ENCODE peak calls at places on chromosome 19, in four cellular contexts. R, E, F and Y are unnamed samples. For H3K4me1, the result is how much of the 10 kb centered on the place peaks cover.

GRCh38 chr19:13823256-13823655 is 28.0 kb downstream of the ZSWIM4 start:
- DNase-seq in R (no peak), E (no peak), F (no peak), Y (no peak)

GRCh38 chr19:48772503-48772953 is 17.2 kb downstream of the FGF21 start:
- DNase-seq in R (no peak), E (peak), F (no peak), Y (peak)

GRCh38 chr19:5957132-5957531 is 20.8 kb downstream of the RANBP3 start:
- DNase-seq in R (no peak), E (no peak), F (no peak), Y (no peak)

GRCh38 chr19:48845384-48845783 is 9.1 kb upstream of the HSD17B14 start:
- DNase-seq in R (no peak), E (no peak), F (no peak), Y (no peak)

GRCh38 chr19:14686411-14686810 is 3.4 kb upstream of the ZNF333 start:
- DNase-seq in R (peak), E (peak), F (no peak), Y (peak)

GRCh38 chr19:57192064-57192395 is 730 bp downstream of the ZNF264 start:
- DNase-seq in R (no peak), E (no peak), F (no peak), Y (no peak)

GRCh38 chr19:33715462-33715861 is 81.2 kb upstream of the KCTD15 start:
- DNase-seq in R (no peak), E (no peak), F (no peak), Y (no peak)

GRCh38 chr19:5125797-5126497 is 157.0 kb downstream of the KDM4B start:
- DNase-seq in R (no peak), E (no peak), F (no peak), Y (no peak)

GRCh38 chr19:5447700-5448311 is 7.4 kb upstream of the ZNRF4 start:
- DNase-seq in R (no peak), E (no peak), F (no peak), Y (no peak)

GRCh38 chr19:33386361-33386858 is 12.9 kb downstream of the CEBPG start:
- DNase-seq in R (no peak), E (no peak), F (no peak), Y (no peak)

GRCh38 chr19:54451331-54451871 is 2.4 kb downstream of the LENG8 start:
- DNase-seq in R (no peak), E (no peak), F (no peak), Y (no peak)

GRCh38 chr19:29944415-29945012 is 2.5 kb downstream of the URI1 start:
- DNase-seq in R (no peak), E (no peak), F (no peak), Y (no peak)

GRCh38 chr19:56953411-56953810 is 112.9 kb upstream of the PEG3 start:
- DNase-seq in R (no peak), E (no peak), F (no peak), Y (no peak)

GRCh38 chr19:2227415-2228156 is 8.5 kb downstream of the PLEKHJ1 start:
- DNase-seq in R (no peak), E (no peak), F (no peak), Y (no peak)

GRCh38 chr19:2224754-2225349 is 11.3 kb downstream of the PLEKHJ1 start:
- DNase-seq in R (no peak), E (no peak), F (no peak), Y (no peak)

GRCh38 chr19:2226840-2227360 is 9.2 kb downstream of the PLEKHJ1 start:
- DNase-seq in R (no peak), E (no peak), F (no peak), Y (no peak)

GRCh38 chr19:2225415-2226050 is 10.6 kb downstream of the PLEKHJ1 start:
- DNase-seq in R (no peak), E (no peak), F (no peak), Y (no peak)

DNA sequence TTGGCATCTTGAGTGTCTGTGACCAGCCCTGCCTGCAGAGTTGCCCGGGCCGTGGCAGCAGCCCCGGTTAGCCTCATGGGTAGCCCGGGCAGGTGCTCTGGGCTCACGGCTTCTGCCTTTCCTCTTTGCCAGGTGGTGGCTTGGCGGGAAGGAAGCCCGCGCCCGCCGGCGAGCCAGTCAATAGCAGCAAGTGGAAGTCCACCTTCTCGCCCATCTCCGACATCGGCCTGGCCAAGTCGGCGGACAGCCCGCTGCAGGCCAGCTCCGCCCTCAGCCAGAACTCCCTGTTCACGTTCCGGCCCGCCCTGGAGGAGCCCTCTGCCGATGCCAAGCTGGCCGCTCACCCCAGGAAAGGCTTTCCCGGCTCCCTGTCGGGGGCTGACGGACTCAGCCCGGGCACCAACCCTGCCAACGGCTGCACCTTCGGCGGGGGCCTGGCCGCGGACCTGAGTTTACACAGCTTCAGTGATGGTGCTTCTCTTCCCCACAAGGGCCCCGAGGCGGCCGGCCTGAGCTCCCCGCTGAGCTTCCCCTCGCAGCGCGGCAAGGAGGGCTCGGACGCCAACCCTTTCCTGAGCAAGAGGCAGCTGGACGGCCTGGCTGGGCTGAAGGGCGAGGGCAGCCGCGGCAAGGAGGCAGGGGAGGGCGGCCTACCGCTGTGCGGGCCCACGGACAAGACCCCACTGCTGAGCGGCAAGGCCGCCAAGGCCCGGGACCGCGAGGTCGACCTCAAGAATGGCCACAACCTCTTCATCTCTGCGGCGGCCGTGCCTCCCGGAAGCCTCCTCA is 9.9 kb downstream of the PLEKHJ1 start:
- DNase-seq in R (no peak), E (no peak), F (no peak), Y (no peak)
- H3K4me1 ChIP-seq in R (under half), E (under half), F (under half), Y (under half)

GRCh38 chr19:16146112-16146511 is 2.6 kb downstream of the HSH2D start:
- DNase-seq in R (no peak), E (no peak), F (no peak), Y (no peak)
- TF ChIP-seq POLR2AphosphoS5 in R (no peak), E (no peak), F (no peak), Y (no peak)

DNA sequence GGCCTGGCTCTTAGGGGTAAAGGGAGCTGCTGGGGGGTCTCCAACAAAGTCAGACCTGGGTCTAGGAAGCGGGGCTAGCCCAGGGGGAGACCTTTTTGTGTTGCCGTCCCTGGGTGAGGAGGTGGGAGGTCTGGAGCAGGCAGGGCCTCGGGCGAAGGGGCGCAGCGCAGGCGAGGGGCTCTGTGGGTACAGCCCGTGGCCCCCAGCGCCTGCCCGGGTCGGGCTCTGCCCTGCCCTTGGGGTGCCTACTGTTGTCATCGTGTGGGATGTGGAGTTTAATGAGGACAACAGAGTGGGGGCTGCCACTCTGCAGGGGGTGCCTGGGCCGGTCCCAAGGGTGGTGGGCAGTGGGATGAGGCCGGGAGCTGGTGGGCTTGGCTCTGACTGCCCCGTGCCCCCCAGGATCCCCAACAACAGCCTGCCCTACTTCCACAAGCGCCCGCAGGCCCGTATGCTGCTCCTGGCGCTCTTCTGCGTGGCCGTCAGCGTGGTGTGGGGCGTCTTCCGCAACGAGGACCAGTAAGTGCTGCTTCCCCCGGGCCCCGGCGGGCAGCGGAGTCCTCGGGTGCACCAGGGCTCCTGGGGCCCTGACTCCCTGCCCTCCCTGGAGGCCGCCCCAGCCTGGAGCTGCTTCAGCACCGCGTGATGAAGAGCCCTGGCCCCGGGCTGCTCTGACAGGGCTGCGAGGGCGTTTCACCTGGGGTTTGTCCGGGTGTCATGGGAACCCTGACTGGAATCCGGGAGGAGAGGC is 12.2 kb downstream of the SPPL2B start:
- DNase-seq in R (no peak), E (no peak), F (no peak), Y (no peak)
- TF ChIP-seq MYC in R (no peak), E (no peak), F (no peak), Y (no peak)

GRCh38 chr19:44755219-44755618 is 6.7 kb downstream of the BCL3 start:
- DNase-seq in R (no peak), E (no peak), F (no peak), Y (no peak)
- H3K4me1 ChIP-seq in R (half or more), E (half or more), F (under half), Y (under half)

DNA sequence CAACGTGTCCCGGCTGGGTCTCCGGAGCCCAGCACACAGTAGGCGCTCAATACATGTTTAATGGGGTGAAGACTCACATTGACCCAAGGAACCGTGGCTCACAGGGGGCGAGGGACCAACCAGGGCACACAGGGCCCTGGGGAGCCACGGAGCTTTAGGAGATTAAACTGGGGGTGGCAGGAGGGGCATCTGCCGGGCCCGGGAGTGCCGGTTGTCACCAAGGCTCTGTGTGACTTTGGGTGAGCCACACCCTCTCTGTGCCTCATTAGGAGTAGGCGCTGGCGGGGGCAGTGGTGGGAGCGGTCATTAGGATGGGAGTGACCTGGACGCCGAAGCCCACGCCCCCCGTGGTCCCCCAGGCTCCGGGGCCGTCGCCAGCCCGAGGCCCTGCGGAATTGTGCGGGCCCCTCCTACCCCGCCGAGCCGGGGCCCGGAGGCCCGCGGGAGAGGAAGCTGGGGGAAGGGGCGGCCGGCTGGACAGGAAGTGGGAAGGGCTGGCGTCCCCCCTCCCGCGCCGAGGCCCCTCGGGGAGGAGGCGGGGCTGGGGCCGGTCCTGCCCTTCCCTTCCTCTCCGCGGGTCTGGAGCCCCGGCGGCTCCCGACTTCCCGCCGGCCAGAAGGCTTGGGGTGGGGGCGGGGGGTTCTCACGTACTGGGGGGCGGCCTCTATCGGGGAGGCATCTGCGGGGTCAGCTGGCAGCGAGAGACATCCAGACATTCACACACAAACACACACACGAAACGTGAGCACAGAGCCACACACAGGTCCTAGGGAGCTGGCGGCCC is 1.8 kb upstream of the SSBP4 start:
- DNase-seq in R (peak), E (peak), F (no peak), Y (peak)
- TF ChIP-seq POLR2AphosphoS5 in R (no peak), E (no peak), F (no peak), Y (peak)

GRCh38 chr19:489418-490196 is 6.7 kb upstream of the MADCAM1 start:
- DNase-seq in R (no peak), E (peak), F (no peak), Y (peak)
- TF ChIP-seq MYC in R (no peak), E (no peak), F (no peak), Y (no peak)